ENCODE peak calls at places on chromosomes 11 and 22, in eight cellular contexts. E, T, I, W, R, C, A and H are unnamed samples.
A peak's percentile ranks its signal among the peaks of the same experiment; 100 is the strongest.

GRCh38 chr11:25734592-25735211 is 597.2 kb upstream of the ANO3 start:
- DNase-seq in E (no peak), T (no peak), I (peak; percentile 65), W (no peak), R (no peak), C (no peak), A (no peak), H (peak; percentile 3)

GRCh38 chr11:17543574-17544180 is 539 bp downstream of the USH1C start:
- DNase-seq in E (peak; percentile 65), T (no peak), I (no peak), W (no peak), R (no peak), C (no peak), A (no peak), H (no peak)

GRCh38 chr22:39297490-39298193 is 21.8 kb downstream of the RPL3 start:
- DNase-seq in E (no peak), T (peak; percentile 46), I (no peak), W (no peak), R (no peak), C (no peak), A (no peak), H (peak; percentile 46)

GRCh38 chr22:37139762-37140161 is 10.0 kb downstream of the IL2RB start:
- DNase-seq in E (no peak), T (no peak), I (no peak), W (no peak), R (no peak), C (no peak), A (no peak), H (no peak)

GRCh38 chr11:8652140-8652539 is 30.3 kb downstream of the TRIM66 start:
- DNase-seq in E (no peak), T (no peak), I (no peak), W (no peak), R (no peak), C (no peak), A (no peak), H (peak; percentile 94)

GRCh38 chr11:113286509-113287497 is 27.6 kb upstream of the TTC12 start:
- DNase-seq in E (no peak), T (no peak), I (no peak), W (no peak), R (no peak), C (no peak), A (no peak), H (peak; percentile 26)

GRCh38 chr11:6900327-6900999 is 8.2 kb upstream of the OR2D2 start:
- DNase-seq in E (no peak), T (no peak), I (no peak), W (no peak), R (no peak), C (no peak), A (no peak), H (no peak)

GRCh38 chr22:21791635-21792625 is 56.3 kb upstream of the YPEL1 start:
- DNase-seq in E (no peak), T (no peak), I (no peak), W (no peak), R (no peak), C (no peak), A (no peak), H (peak; percentile 61)

GRCh38 chr11:96061730-96062524 is 138.0 kb upstream of the MTMR2 start:
- DNase-seq in E (no peak), T (no peak), I (no peak), W (no peak), R (no peak), C (no peak), A (no peak), H (peak; percentile 67)

GRCh38 chr22:23837911-23838685 is 708 bp downstream of the DERL3 start:
- DNase-seq in E (no peak), T (no peak), I (peak; percentile 46), W (no peak), R (no peak), C (no peak), A (no peak), H (no peak)

GRCh38 chr22:24189249-24190158 is 8.2 kb downstream of the SUSD2 start:
- DNase-seq in E (peak; percentile 91), T (peak; percentile 84), I (peak; percentile 85), W (peak; percentile 84), R (peak; percentile 76), C (peak; percentile 92), A (peak; percentile 52), H (no peak)

GRCh38 chr11:62854013-62854824 is 14.8 kb upstream of the WDR74 start:
- DNase-seq in E (no peak), T (no peak), I (no peak), W (no peak), R (no peak), C (no peak), A (no peak), H (no peak)
- H3K27ac ChIP-seq in E (no peak overlapping the region), T (no peak overlapping the region), I (peak overlapping the region; percentile 70), W (peak overlapping the region; percentile 91), R (peak overlapping the region; percentile 88), C (no peak overlapping the region), A (peak overlapping the region; percentile 84), H (no peak overlapping the region)

DNA sequence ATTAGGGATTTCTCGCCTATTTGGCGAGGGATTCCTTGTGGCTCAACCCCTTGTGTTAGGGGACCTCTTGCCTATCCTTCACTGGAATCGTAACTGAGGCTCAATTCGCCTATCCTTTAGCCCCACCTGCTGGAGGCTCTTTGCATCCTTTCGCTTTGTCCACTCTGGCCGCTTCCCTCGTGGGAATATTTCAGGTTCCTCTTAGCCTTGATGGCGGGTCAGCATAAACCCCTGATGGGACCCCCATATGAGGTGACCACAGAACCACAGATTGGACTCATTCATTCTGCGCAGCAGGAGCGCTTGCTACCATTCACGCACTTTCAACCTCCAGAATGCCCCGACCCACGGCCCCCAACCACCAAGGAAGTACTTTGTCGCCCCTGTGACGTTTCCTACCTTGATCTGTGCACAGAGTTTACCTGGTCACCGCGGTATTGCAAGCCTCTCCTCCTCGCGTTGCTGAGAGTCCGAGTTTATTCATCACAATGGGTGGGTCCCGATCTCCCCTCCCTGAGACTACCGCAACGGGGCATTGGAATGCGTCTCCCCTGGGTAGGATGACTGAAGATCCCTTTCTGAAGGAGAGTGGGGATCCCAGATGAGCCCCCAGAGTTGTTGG is at the start of gene OR52N2:
- DNase-seq in E (peak; percentile 79), T (peak; percentile 73), I (peak; percentile 84), W (peak; percentile 20), R (peak; percentile 35), C (peak; percentile 59), A (peak; percentile 49), H (peak; percentile 28)
- H3K4me3 ChIP-seq in E (no peak within 1 kb of the TSS), T (peak within 1 kb of the TSS; percentile 46), I (peak within 1 kb of the TSS; percentile 60), W (peak within 1 kb of the TSS; percentile 45), R (peak within 1 kb of the TSS; percentile 53), C (peak within 1 kb of the TSS; percentile 56), A (peak within 1 kb of the TSS; percentile 44), H (peak within 1 kb of the TSS; percentile 51)

GRCh38 chr11:126127898-126128297 is 65.2 kb upstream of the CDON start:
- DNase-seq in E (peak; percentile 43), T (no peak), I (no peak), W (no peak), R (no peak), C (no peak), A (no peak), H (no peak)
- H3K27ac ChIP-seq in E (no peak overlapping the region), T (no peak overlapping the region), I (no peak overlapping the region), W (no peak overlapping the region), R (no peak overlapping the region), C (no peak overlapping the region), A (no peak overlapping the region), H (no peak overlapping the region)

GRCh38 chr11:121721448-121721847 is 268.7 kb upstream of the SORL1-AS1 start:
- DNase-seq in E (no peak), T (no peak), I (no peak), W (no peak), R (no peak), C (no peak), A (no peak), H (no peak)

GRCh38 chr11:121721961-121722360 is 269.2 kb upstream of the SORL1-AS1 start:
- DNase-seq in E (no peak), T (no peak), I (no peak), W (no peak), R (no peak), C (no peak), A (no peak), H (no peak)

GRCh38 chr11:121727942-121728341 is 275.2 kb upstream of the SORL1-AS1 start:
- DNase-seq in E (no peak), T (no peak), I (no peak), W (no peak), R (no peak), C (no peak), A (no peak), H (no peak)

GRCh38 chr11:121722431-121723256 is 269.9 kb upstream of the SORL1-AS1 start:
- DNase-seq in E (peak; percentile 89), T (peak; percentile 40), I (peak; percentile 82), W (no peak), R (peak; percentile 73), C (peak; percentile 52), A (peak; percentile 83), H (peak; percentile 95)

DNA sequence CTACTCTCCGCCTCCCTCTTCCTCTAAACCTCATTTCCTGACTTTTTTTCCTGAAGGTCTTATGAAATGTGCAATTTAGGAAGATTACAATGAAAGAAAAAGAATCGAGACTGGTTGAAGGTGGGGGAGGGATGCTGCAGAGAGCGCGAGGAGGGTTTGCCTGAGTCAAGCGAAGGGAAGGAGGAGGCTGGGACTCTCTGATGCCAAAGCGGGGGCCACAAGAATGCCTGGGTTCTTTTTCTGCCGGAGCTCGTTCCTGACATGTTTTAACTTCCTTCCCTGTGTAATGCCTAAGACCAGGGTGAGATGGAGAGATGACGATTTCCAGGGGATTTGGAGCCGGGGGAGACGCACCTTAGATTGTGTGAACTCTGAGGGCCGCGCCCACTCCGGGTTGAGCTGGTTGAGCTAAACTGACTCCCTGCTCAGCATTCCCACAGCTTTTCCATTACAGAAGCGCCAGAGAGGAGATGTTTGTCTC is 270.5 kb upstream of the SORL1-AS1 start:
- DNase-seq in E (peak; percentile 80), T (no peak), I (peak; percentile 37), W (no peak), R (peak; percentile 15), C (no peak), A (peak; percentile 30), H (peak; percentile 52)
- H3K4me3 ChIP-seq in E (peak overlapping the region; percentile 72), T (peak overlapping the region; percentile 47), I (peak overlapping the region; percentile 38), W (no peak overlapping the region), R (peak overlapping the region; percentile 56), C (peak overlapping the region; percentile 40), A (peak overlapping the region; percentile 43), H (peak overlapping the region; percentile 65)

DNA sequence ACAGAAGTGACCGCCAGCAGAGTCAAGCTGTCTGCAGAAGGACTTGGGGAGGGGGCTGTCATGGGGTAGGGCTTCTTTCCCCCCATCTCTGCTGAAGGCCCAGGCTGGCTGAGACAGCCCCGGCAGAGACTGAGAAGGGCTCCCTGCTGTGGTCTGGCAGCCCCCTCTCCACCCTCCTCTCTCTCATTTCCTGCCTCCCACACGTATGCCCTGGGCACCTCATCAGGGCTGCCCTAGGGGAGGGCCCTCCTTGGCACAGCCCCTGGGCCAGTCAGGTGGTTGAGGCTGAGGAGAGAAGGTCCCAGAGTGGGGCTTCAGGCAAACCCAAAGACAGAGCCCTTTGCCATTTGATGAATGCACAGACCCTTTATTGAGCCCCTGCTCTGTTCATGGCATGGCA is 3.6 kb downstream of the RASD2 start:
- DNase-seq in E (no peak), T (no peak), I (no peak), W (no peak), R (no peak), C (no peak), A (no peak), H (no peak)
- H3K27ac ChIP-seq in E (no peak overlapping the region), T (no peak overlapping the region), I (no peak overlapping the region), W (no peak overlapping the region), R (no peak overlapping the region), C (no peak overlapping the region), A (no peak overlapping the region), H (no peak overlapping the region)

GRCh38 chr22:27557554-27558060 is 243.9 kb downstream of the MN1 start:
- DNase-seq in E (no peak), T (no peak), I (no peak), W (no peak), R (no peak), C (no peak), A (no peak), H (no peak)
- H3K4me3 ChIP-seq in E (no peak overlapping the region), T (no peak overlapping the region), I (no peak overlapping the region), W (no peak overlapping the region), R (no peak overlapping the region), C (no peak overlapping the region), A (no peak overlapping the region), H (no peak overlapping the region)